ENCODE peak calls at places on chromosomes 12 and 14, in four cellular contexts. W, Y, F and J are unnamed samples.

GRCh38 chr14:38860530-38860929 is 242.5 kb downstream of the SEC23A start:
- DNase-seq in F (no peak), W (no peak), Y (no peak), J (no peak)

GRCh38 chr14:51917186-51917585 is 56.8 kb downstream of the GNG2 start:
- DNase-seq in Y (no peak), F (no peak), W (no peak), J (no peak)

GRCh38 chr12:124651508-124652273 is 84.3 kb upstream of the NCOR2 start:
- DNase-seq in Y (no peak), W (no peak), F (no peak), J (no peak)

GRCh38 chr12:124347805-124348658 is 53.1 kb downstream of the RFLNA start:
- DNase-seq in Y (no peak), W (peak; percentile 19), F (no peak), J (no peak)

GRCh38 chr12:27151479-27151878 is 69.1 kb upstream of the C12orf71 start:
- DNase-seq in Y (no peak), F (no peak), W (no peak), J (no peak)

GRCh38 chr12:41943671-41944070 is 201.0 kb downstream of the GXYLT1 start:
- DNase-seq in Y (peak; percentile 21), F (no peak), W (no peak), J (no peak)

GRCh38 chr12:10101042-10101579 is 2.3 kb upstream of the CLEC1A start:
- DNase-seq in Y (no peak), F (no peak), W (no peak), J (no peak)

GRCh38 chr14:100436745-100437406 is 113.7 kb downstream of the SLC25A47 start:
- DNase-seq in Y (no peak), W (no peak), F (no peak), J (no peak)

GRCh38 chr14:76376001-76376404 is at the start of gene ESRRB:
- DNase-seq in F (no peak), Y (peak; percentile 48), W (no peak), J (no peak)

GRCh38 chr14:90194706-90195105 is 61.6 kb upstream of the PSMC1 start:
- DNase-seq in Y (no peak), F (no peak), W (no peak), J (no peak)

GRCh38 chr14:105852378-105853088 is 326.1 kb downstream of the TMEM121 start:
- DNase-seq in W (no peak), Y (no peak), F (no peak), J (no peak)

GRCh38 chr14:61406670-61407069 is 85.3 kb downstream of the PRKCH start:
- DNase-seq in Y (no peak), F (no peak), W (no peak), J (no peak)

GRCh38 chr12:18275974-18276373 is 14.7 kb downstream of the PIK3C2G start:
- DNase-seq in F (no peak), W (no peak), Y (no peak), J (no peak)

GRCh38 chr14:73237219-73237785 is at the start of gene PAPLN:
- DNase-seq in W (no peak), F (no peak), Y (peak; percentile 30), J (no peak)

GRCh38 chr14:102046337-102047278 is 40.2 kb downstream of the HSP90AA1 start:
- DNase-seq in W (no peak), Y (no peak), F (peak; percentile 56), J (no peak)

GRCh38 chr14:32230695-32231280 is 27.7 kb upstream of the RNU6-8 start:
- DNase-seq in W (no peak), Y (no peak), F (no peak), J (no peak)

GRCh38 chr12:40093512-40093911 is 12.4 kb downstream of the SLC2A13 start:
- DNase-seq in Y (no peak), W (no peak), F (no peak), J (no peak)

GRCh38 chr12:111274820-111275219 is 94.1 kb downstream of the PHETA1 start:
- DNase-seq in Y (no peak), W (no peak), F (peak; percentile 31), J (no peak)

GRCh38 chr14:97298331-97298730 is 501.1 kb downstream of the VRK1 start:
- DNase-seq in F (no peak), Y (peak; percentile 28), W (no peak), J (no peak)

GRCh38 chr12:89156862-89157262 is 195.4 kb downstream of the DUSP6 start:
- DNase-seq in F (no peak), W (no peak), Y (no peak), J (peak; percentile 26)

GRCh38 chr14:75905505-75905904 is 76.3 kb downstream of the TGFB3 start:
- DNase-seq in F (no peak), W (no peak), Y (no peak), J (no peak)

GRCh38 chr12:1171657-1172056 is 180.6 kb downstream of the ERC1 start:
- DNase-seq in Y (peak; percentile 72), F (no peak), W (no peak), J (peak; percentile 24)

GRCh38 chr14:91063119-91063518 is 2.7 kb upstream of the RPS6KA5 start:
- DNase-seq in W (peak; percentile 54), Y (no peak), F (no peak), J (no peak)

GRCh38 chr12:128077211-128077916 is 189.6 kb upstream of the TMEM132C start:
- DNase-seq in W (no peak), F (no peak), Y (no peak), J (no peak)

GRCh38 chr12:131734336-131735152 is 23.7 kb downstream of the SFSWAP start:
- DNase-seq in F (no peak), Y (no peak), W (no peak), J (no peak)

GRCh38 chr14:102778616-102779351 is 1.5 kb downstream of the TRAF3 start:
- DNase-seq in F (no peak), W (no peak), Y (no peak), J (no peak)

GRCh38 chr14:75279153-75279738 is 618 bp downstream of the FOS start:
- DNase-seq in Y (peak; percentile 28), F (peak; percentile 20), W (peak; percentile 84), J (no peak)

GRCh38 chr14:104264495-104265265 is 126.3 kb downstream of the KIF26A start:
- DNase-seq in W (no peak), F (no peak), Y (no peak), J (no peak)

GRCh38 chr14:23141706-23142467 is 22.8 kb upstream of the CEBPE start:
- DNase-seq in W (no peak), F (no peak), Y (no peak), J (no peak)